ENCODE peak calls at places on chromosome 21, in six cellular contexts. T is trophoblast cell, U is IMR-90, Q is H1, B is mesenchymal stem cell, Y is H9. A is an unnamed sample.
A peak's percentile ranks its signal among the peaks of the same experiment; 100 is the strongest.

GRCh38 chr21:16522512-16522911 is 792.7 kb downstream of the USP25 start:
- DNase-seq in T (no peak), U (peak; percentile 83), Q (no peak), B (peak; percentile 29), Y (no peak), A (no peak)

GRCh38 chr21:35096959-35097358 is 47.9 kb upstream of the RUNX1 start:
- DNase-seq in T (no peak), U (no peak), Q (no peak), B (no peak), Y (no peak), A (no peak)

GRCh38 chr21:32867587-32867986 is 96.0 kb upstream of the PAXBP1 start:
- DNase-seq in T (peak; percentile 34), U (no peak), Q (no peak), B (no peak), Y (no peak), A (no peak)

GRCh38 chr21:45234906-45235305 is 52.8 kb downstream of the POFUT2 start:
- DNase-seq in T (no peak), U (no peak), Q (no peak), B (no peak), Y (no peak), A (no peak)

GRCh38 chr21:44319407-44320065 is 19.7 kb downstream of the CFAP410 start:
- DNase-seq in T (no peak), U (no peak), Q (no peak), B (no peak), Y (no peak), A (no peak)

GRCh38 chr21:44571844-44572782 is 1.4 kb upstream of the KRTAP10-4 start:
- DNase-seq in T (no peak), U (no peak), Q (no peak), B (no peak), Y (no peak), A (no peak)

GRCh38 chr21:46420241-46421190 is 38.2 kb upstream of the DIP2A start:
- DNase-seq in T (no peak), U (no peak), Q (no peak), B (no peak), Y (no peak), A (no peak)

GRCh38 chr21:21213297-21213696 is 215.1 kb downstream of the NCAM2 start:
- DNase-seq in T (peak; percentile 40), U (peak; percentile 42), Q (no peak), B (no peak), Y (no peak), A (no peak)

GRCh38 chr21:40166291-40166843 is 299.1 kb downstream of the PCP4 start:
- DNase-seq in T (no peak), U (no peak), Q (no peak), B (no peak), Y (no peak), A (peak; percentile 9)
- H3K9me3 ChIP-seq in T (no peaks in the 10 kb centered on the region), U (peaks cover 28% of the 10 kb centered on the region), Q (no peaks in the 10 kb centered on the region), B (no peaks in the 10 kb centered on the region), Y (no peaks in the 10 kb centered on the region), A (no peaks in the 10 kb centered on the region)

DNA sequence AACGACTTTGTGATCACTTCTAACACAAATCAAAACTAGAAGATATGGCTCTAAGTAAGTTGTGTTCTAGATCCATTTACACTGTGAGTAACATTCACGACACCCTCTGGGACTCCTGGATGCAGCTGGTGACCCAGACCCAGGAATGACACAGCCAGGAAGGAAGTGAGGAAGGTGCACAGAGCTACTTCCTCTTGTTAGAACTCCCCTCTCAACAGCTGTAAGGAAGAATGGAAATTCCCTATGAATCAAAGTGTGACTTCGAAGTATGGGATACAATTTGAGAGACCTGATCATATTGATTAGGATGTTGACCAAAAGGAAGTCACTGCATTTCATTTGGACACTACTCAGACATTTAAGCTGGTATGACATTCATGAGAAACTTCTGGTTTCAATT is 185.3 kb downstream of the NRIP1 start:
- DNase-seq in T (peak; percentile 68), U (no peak), Q (no peak), B (no peak), Y (no peak), A (no peak)
- H3K9ac ChIP-seq in T (no peak overlapping the region), U (no peak overlapping the region), Q (no peak overlapping the region), B (no peak overlapping the region), Y (no peak overlapping the region), A (no peak overlapping the region)

DNA sequence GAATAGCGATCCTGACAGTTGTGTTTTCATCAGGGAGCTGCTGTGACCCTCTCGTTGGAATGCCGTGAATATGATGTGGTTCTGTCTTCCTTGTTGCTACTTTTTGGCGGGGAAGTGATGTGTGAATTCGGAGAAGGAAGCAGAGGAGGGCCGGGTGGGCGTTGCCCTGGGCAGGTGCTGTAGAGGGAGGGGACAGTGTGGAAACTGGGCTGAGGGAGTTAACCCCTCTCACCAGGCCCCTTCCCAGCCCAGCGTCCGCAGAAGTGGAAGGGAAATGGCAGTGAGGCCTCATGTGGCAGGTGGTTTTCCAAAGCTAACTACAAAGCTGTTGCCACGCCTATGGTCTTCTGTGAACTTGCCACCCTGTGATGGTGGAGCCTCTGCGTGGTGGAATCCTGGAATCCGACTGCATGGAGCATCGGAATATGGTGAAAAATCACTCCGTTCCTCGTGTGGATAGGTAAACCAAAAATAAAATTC is 227.9 kb downstream of the DYRK1A start:
- DNase-seq in T (no peak), U (no peak), Q (no peak), B (no peak), Y (no peak), A (no peak)
- H3K23ac ChIP-seq in T (no peak overlapping the region), U (no peak overlapping the region), Q (no peak overlapping the region), B (peak overlapping the region; percentile 30), Y (no peak overlapping the region), A (no peak overlapping the region)

DNA sequence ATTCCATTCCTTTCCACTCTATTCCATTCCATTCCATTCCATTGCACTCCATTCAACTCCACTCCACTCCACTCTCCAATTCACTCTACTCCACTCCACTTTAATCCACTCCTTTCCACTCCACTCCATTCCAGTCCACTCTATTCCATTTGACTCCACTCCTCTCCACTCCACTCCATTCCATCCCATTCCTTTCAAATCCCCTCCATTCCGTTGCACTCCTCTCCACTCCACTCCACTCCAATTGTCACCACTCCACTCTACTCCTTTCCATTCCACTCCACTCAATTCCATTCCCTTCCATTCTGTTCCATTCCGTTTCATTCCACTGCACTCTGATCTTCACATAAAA is 2563.7 kb upstream of the TPTE start:
- DNase-seq in T (no peak), U (no peak), Q (no peak), B (no peak), Y (no peak), A (no peak)
- H3K9me3 ChIP-seq in T (peaks cover 29% of the 10 kb centered on the region), U (peaks cover 48% of the 10 kb centered on the region), Q (peaks cover 61% of the 10 kb centered on the region), B (peaks cover 78% of the 10 kb centered on the region), Y (peaks cover 24% of the 10 kb centered on the region), A (peaks cover 22% of the 10 kb centered on the region)

GRCh38 chr21:37498664-37499063 is 132.1 kb downstream of the DYRK1A start:
- DNase-seq in T (no peak), U (no peak), Q (no peak), B (no peak), Y (no peak), A (no peak)
- H3K9ac ChIP-seq in T (no peak overlapping the region), U (no peak overlapping the region), Q (no peak overlapping the region), B (no peak overlapping the region), Y (no peak overlapping the region), A (no peak overlapping the region)

A was measured in neuronal stem cell.